ENCODE peak calls at places on chromosomes 3 and 15, in ten cellular contexts. N, H, J, R, L, U, O, Q, D and Z are unnamed samples.

GRCh38 chr3:71602256-71602655 is 18.7 kb upstream of the FOXP1 start:
- DNase-seq in N (no peak), H (no peak), J (no peak), R (no peak), L (no peak), U (no peak), O (no peak), Q (no peak), D (no peak), Z (no peak)

GRCh38 chr3:106206165-106206564 is 337.4 kb upstream of the CBLB start:
- DNase-seq in N (no peak), H (no peak), J (no peak), R (no peak), L (no peak), U (peak; percentile 2), O (peak; percentile 14), Q (no peak), D (peak; percentile 29), Z (no peak)

GRCh38 chr3:27533718-27534578 is 49.8 kb upstream of the SLC4A7 start:
- DNase-seq in N (peak; percentile 38), H (no peak), J (no peak), R (peak; percentile 4), L (peak; percentile 18), U (peak; percentile 7), O (peak; percentile 99), Q (peak; percentile 10), D (peak; percentile 64), Z (no peak)

GRCh38 chr3:178508443-178508825 is 27.8 kb upstream of the KCNMB2 start:
- DNase-seq in N (no peak), H (no peak), J (no peak), R (no peak), L (no peak), U (no peak), O (no peak), Q (no peak), D (no peak), Z (no peak)

GRCh38 chr3:128549283-128550112 is 56.5 kb upstream of the GATA2 start:
- DNase-seq in N (no peak), H (no peak), J (no peak), R (peak; percentile 7), L (no peak), U (no peak), O (peak; percentile 3), Q (no peak), D (no peak), Z (no peak)

GRCh38 chr15:69823223-69823907 is 274.4 kb downstream of the TLE3 start:
- DNase-seq in N (peak; percentile 22), H (no peak), J (no peak), R (no peak), L (no peak), U (no peak), O (peak; percentile 40), Q (no peak), D (no peak), Z (no peak)

GRCh38 chr3:126154391-126155279 is 25.8 kb downstream of the ALDH1L1 start:
- DNase-seq in N (no peak), H (no peak), J (no peak), R (no peak), L (no peak), U (no peak), O (no peak), Q (no peak), D (no peak), Z (no peak)

GRCh38 chr3:188950006-188950405 is 221.8 kb upstream of the TPRG1 start:
- DNase-seq in N (no peak), H (no peak), J (no peak), R (no peak), L (no peak), U (no peak), O (no peak), Q (no peak), D (no peak), Z (no peak)

GRCh38 chr3:171320721-171321120 is 139.5 kb downstream of the TNIK start:
- DNase-seq in N (peak; percentile 15), H (no peak), J (no peak), R (no peak), L (no peak), U (no peak), O (no peak), Q (no peak), D (peak; percentile 64), Z (no peak)

GRCh38 chr15:78695046-78695671 is 54.1 kb upstream of the CHRNB4 start:
- DNase-seq in N (no peak), H (no peak), J (no peak), R (no peak), L (no peak), U (no peak), O (peak; percentile 8), Q (no peak), D (no peak), Z (no peak)